ENCODE peak calls at places on chromosomes 7 and 10, in four cellular contexts. F, Q, L and K are unnamed samples.

GRCh38 chr7:90736316-90736715 is 140.2 kb downstream of the CDK14 start:
- DNase-seq in F (no peak), Q (no peak), L (no peak), K (no peak)

GRCh38 chr7:7315851-7316250 is 133.5 kb downstream of the C1GALT1 start:
- DNase-seq in L (no peak), Q (no peak), F (no peak), K (no peak)

GRCh38 chr10:68564712-68565111 is 4.6 kb downstream of the TET1 start:
- DNase-seq in Q (no peak), F (no peak), L (no peak), K (no peak)

GRCh38 chr10:78416031-78416800 is 382.6 kb downstream of the RPS24 start:
- DNase-seq in L (peak), F (no peak), Q (no peak), K (no peak)

GRCh38 chr7:137975768-137976167 is 26.1 kb downstream of the CREB3L2 start:
- DNase-seq in Q (no peak), F (no peak), L (no peak), K (no peak)

GRCh38 chr7:135238112-135238744 is 4.6 kb downstream of the STRA8 start:
- DNase-seq in F (no peak), Q (peak), L (no peak), K (no peak)

GRCh38 chr7:35707422-35707821 is 12.5 kb upstream of the HERPUD2 start:
- DNase-seq in Q (peak), L (peak), F (peak), K (no peak)

GRCh38 chr10:6721480-6721879 is 141.4 kb upstream of the PRKCQ start:
- DNase-seq in F (peak), L (peak), Q (peak), K (peak)

GRCh38 chr10:69345402-69345801 is 67.1 kb downstream of the HK1 start:
- DNase-seq in L (no peak), F (no peak), Q (no peak), K (no peak)

GRCh38 chr7:461453-462172 is 58.0 kb downstream of the PDGFA start:
- DNase-seq in F (no peak), L (no peak), Q (no peak), K (no peak)

GRCh38 chr10:129934196-129934925 is 29.7 kb downstream of the EBF3 start:
- DNase-seq in Q (no peak), F (no peak), L (no peak), K (no peak)

GRCh38 chr10:3850999-3851937 is 66.3 kb upstream of the KLF6 start:
- DNase-seq in F (peak), Q (no peak), L (peak), K (no peak)

GRCh38 chr10:66365686-66366085 is 560.1 kb upstream of the LRRTM3 start:
- DNase-seq in Q (no peak), F (peak), L (no peak), K (no peak)

GRCh38 chr10:66366163-66366562 is 559.7 kb upstream of the LRRTM3 start:
- DNase-seq in F (no peak), Q (no peak), L (no peak), K (no peak)

GRCh38 chr10:66362522-66362921 is 563.3 kb upstream of the LRRTM3 start:
- DNase-seq in L (no peak), Q (no peak), F (no peak), K (no peak)
- TF ChIP-seq CTCF in L (no peak), Q (no peak), F (no peak), K (no peak)

GRCh38 chr7:32479574-32480200 is 10.5 kb downstream of the LSM5 start:
- DNase-seq in L (peak), F (no peak), Q (peak), K (no peak)
- TF ChIP-seq CTCF in L (peak), F (peak), Q (peak), K (peak)

GRCh38 chr10:14606633-14607032 is 168.1 kb downstream of the FAM107B start:
- DNase-seq in F (no peak), L (no peak), Q (no peak), K (no peak)

GRCh38 chr10:14603539-14604102 is 171.1 kb downstream of the FAM107B start:
- DNase-seq in Q (peak), F (no peak), L (no peak), K (no peak)

GRCh38 chr10:14602807-14603538 is 171.7 kb downstream of the FAM107B start:
- DNase-seq in L (no peak), F (no peak), Q (peak), K (no peak)

GRCh38 chr10:14605231-14605925 is 169.3 kb downstream of the FAM107B start:
- DNase-seq in L (peak), Q (peak), F (no peak), K (no peak)

DNA sequence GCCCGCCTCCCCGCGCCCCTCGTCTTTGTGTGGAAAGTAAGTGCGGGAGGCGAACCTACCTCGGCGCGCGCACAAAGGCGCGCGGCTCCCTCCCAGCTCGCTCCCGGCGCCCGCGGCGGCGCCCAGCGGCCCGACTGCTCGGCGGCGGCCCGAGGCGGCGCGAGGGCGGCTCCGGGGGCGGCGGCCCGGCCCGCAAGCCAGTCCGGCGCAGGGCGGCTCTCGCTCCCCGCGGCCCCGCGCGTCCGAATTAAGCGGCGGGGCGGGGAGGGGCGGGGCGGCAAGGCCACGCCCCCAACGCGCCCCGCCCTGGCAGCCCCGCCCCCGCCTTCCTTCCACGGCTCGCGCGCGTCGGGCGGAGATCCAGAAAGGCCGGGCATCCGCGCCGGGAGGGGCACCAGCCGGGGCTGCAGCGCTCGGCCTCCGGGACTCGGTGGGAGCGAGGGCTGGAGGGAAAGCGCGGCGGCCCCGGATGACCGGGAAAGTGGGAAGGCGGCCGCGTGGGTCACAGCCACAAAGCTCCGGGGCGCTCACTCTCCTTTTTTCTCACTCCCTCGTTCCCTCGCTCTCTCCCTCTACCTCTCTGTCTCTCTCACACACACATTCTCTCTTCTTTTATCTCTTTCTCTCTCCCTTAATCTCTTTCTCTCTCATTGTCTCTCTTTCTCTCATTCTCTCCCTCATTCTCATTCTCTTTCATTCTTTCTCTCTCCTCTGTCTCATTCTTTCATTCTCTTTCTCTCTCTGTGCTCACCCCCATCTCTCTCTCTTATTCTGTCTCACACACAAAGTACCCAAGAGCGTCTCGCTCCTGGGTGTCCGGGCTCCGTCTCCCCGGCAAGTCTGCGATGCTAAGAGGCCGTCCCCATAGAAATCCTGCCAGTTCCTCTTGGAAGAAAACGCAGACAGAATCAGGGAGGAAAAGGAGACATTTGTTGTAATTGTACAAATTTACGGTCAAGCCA is 170.2 kb downstream of the FAM107B start:
- DNase-seq in L (peak), Q (peak), F (peak), K (peak)
- TF ChIP-seq CTCF in L (no peak), Q (no peak), F (no peak), K (no peak)

GRCh38 chr7:40946549-40946948 is 756.3 kb downstream of the INHBA start:
- DNase-seq in Q (no peak), F (no peak), L (no peak), K (no peak)

GRCh38 chr7:40948239-40948638 is 754.7 kb downstream of the INHBA start:
- DNase-seq in Q (no peak), F (no peak), L (no peak), K (no peak)

GRCh38 chr7:40945788-40946187 is 757.1 kb downstream of the INHBA start:
- DNase-seq in F (no peak), Q (no peak), L (no peak), K (no peak)

GRCh38 chr7:40944981-40945585 is 757.8 kb downstream of the INHBA start:
- DNase-seq in Q (no peak), F (no peak), L (no peak), K (no peak)

GRCh38 chr7:40947546-40947945 is 755.3 kb downstream of the INHBA start:
- DNase-seq in Q (no peak), L (no peak), F (no peak), K (no peak)
- TF ChIP-seq CTCF in Q (no peak), L (no peak), F (no peak), K (no peak)